ENCODE peak calls at places on chromosomes 2 and 18, in ten cellular contexts. E is hepatocyte, F is OCI-LY7, Z is GM23248, N is MM.1S, T is PC-3, U is Karpas-422, C is HCT116, L is PC-9, I is SK-N-SH. A is an unnamed sample. For H3K79me2 and H3K9me2, the result is how much of the 10 kb centered on the place peaks cover.

GRCh38 chr2:181183878-181184553 is 203.6 kb downstream of the UBE2E3 start:
- DNase-seq in E (no peak), F (peak), Z (peak), N (peak), T (no peak), U (peak), C (no peak), L (no peak), I (no peak), A (no peak)

GRCh38 chr2:209638346-209638745 is 133.3 kb upstream of the UNC80 start:
- DNase-seq in E (no peak), F (no peak), Z (peak), N (no peak), T (peak), U (no peak), C (no peak), L (peak), I (no peak), A (no peak)

GRCh38 chr2:70044290-70045040 is 42.8 kb upstream of the PCBP1 start:
- DNase-seq in E (peak), F (no peak), Z (no peak), N (no peak), T (peak), U (no peak), C (no peak), L (no peak), I (no peak), A (no peak)

GRCh38 chr2:88059979-88060906 is 4.7 kb upstream of the KRCC1 start:
- DNase-seq in E (peak), F (peak), Z (peak), N (peak), T (peak), U (peak), C (peak), L (peak), I (peak), A (peak)

GRCh38 chr2:197975956-197976519 is 171.6 kb downstream of the PLCL1 start:
- DNase-seq in E (no peak), F (no peak), Z (no peak), N (no peak), T (no peak), U (no peak), C (no peak), L (no peak), I (no peak), A (no peak)

GRCh38 chr2:216183459-216183858 is 74.3 kb downstream of the XRCC5 start:
- DNase-seq in E (no peak), F (peak), Z (no peak), N (no peak), T (no peak), U (no peak), C (no peak), L (no peak), I (no peak), A (no peak)

GRCh38 chr2:234963785-234964615 is 12.2 kb downstream of the SH3BP4 start:
- DNase-seq in E (no peak), F (no peak), Z (peak), N (no peak), T (peak), U (no peak), C (peak), L (peak), I (no peak), A (no peak)

GRCh38 chr2:129857200-129857599 is 122.3 kb upstream of the RAB6C start:
- DNase-seq in E (no peak), F (no peak), Z (no peak), N (no peak), T (no peak), U (no peak), C (no peak), L (no peak), I (no peak), A (no peak)

GRCh38 chr2:233119806-233120205 is 59.7 kb downstream of the INPP5D start:
- DNase-seq in E (no peak), F (no peak), Z (no peak), N (no peak), T (no peak), U (no peak), C (no peak), L (no peak), I (no peak), A (no peak)

GRCh38 chr18:49360582-49360981 is 99.9 kb downstream of the DYM start:
- DNase-seq in E (no peak), F (peak), Z (no peak), N (peak), T (no peak), U (no peak), C (no peak), L (no peak), I (no peak), A (no peak)

GRCh38 chr18:68944826-68945225 is 146.9 kb downstream of the CCDC102B start:
- DNase-seq in E (no peak), F (no peak), Z (no peak), N (no peak), T (no peak), U (no peak), C (no peak), L (no peak), I (no peak), A (no peak)

GRCh38 chr18:79584491-79585394 is 94.9 kb upstream of the CTDP1 start:
- DNase-seq in E (no peak), F (no peak), Z (no peak), N (no peak), T (no peak), U (no peak), C (no peak), L (no peak), I (no peak), A (no peak)

GRCh38 chr2:127078691-127079270 is 28.2 kb downstream of the BIN1 start:
- DNase-seq in E (no peak), F (no peak), Z (no peak), N (no peak), T (no peak), U (no peak), C (no peak), L (no peak), I (no peak), A (no peak)
- H3K79me2 ChIP-seq in E (half or more), F (under half), Z (half or more), N (under half), T (under half), U (under half), C (under half), L (half or more), I (under half), A (under half)

DNA sequence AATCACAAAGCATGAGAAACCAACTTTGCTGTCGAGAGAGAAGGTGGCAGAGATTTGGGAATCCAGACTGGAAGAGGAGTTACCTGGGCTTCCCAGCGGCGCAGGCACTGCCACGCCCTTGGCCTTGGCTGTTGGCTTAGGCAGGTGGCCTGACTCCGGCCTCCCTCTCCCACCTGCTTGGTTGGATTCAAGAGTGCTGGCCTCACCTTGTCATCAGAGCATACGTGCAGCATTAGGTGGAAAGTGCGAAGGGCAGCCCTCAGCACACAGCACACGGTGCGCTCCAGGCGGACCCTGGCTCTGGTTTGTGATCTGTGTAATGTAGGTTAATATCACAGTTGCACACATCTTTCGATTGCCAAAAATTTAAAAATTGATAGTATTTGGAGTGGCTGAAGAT is 19.2 kb upstream of the ASB1 start:
- DNase-seq in E (no peak), F (no peak), Z (no peak), N (no peak), T (no peak), U (no peak), C (no peak), L (no peak), I (no peak), A (no peak)
- H3K9me2 ChIP-seq in E (under half), F (under half), Z (under half), N (under half), T (under half), U (under half), C (under half), L (under half), I (under half), A (under half)

GRCh38 chr2:120472891-120473309 is 127.0 kb downstream of the INHBB start:
- DNase-seq in E (peak), F (no peak), Z (peak), N (no peak), T (peak), U (no peak), C (no peak), L (no peak), I (no peak), A (no peak)
- H3K27ac ChIP-seq in E (no peak), F (no peak), Z (no peak), N (no peak), T (peak), U (no peak), C (no peak), L (no peak), I (no peak), A (no peak)

DNA sequence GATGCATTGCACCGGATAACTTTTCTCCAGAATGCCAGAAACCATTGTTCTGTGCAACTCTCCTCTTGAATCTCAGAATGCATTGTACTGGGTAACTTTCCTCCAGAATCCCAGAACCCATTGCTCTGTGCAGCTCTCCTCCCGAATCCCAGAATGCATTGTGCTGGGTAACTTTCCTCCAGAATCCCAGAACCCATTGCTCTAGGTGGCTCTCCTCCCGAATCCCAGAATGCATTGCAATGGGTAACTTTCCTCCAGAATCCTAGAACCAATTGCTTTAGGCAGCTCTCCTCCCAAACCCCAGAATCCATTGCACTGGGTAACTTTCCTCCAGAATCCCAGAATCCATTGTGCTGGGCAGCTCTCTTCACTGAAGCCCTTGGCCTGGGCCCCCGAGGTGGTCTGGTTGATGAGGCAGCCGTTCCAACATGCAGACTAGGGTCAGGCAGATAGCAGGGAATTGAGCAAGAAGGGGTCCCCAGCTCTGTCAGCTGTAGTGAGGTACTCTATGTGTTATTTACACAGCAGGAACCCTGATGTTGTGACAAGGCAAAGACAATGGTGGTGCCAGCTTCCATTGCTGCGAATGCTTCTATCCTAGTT is 9.4 kb downstream of the FOSL2 start:
- DNase-seq in E (no peak), F (no peak), Z (no peak), N (no peak), T (no peak), U (no peak), C (no peak), L (no peak), I (no peak), A (no peak)
- H3K79me2 ChIP-seq in E (half or more), F (under half), Z (half or more), N (under half), T (half or more), U (under half), C (half or more), L (half or more), I (half or more), A (under half)

GRCh38 chr18:50444539-50444938 is 69.7 kb downstream of the SKA1 start:
- DNase-seq in E (no peak), F (no peak), Z (no peak), N (no peak), T (no peak), U (peak), C (no peak), L (no peak), I (no peak), A (no peak)
- H3K9me2 ChIP-seq in E (under half), F (under half), Z (under half), N (under half), T (under half), U (under half), C (under half), L (under half), I (under half), A (under half)